ENCODE peak calls at places on chromosomes 1 and 21, in seven cellular contexts. Z, G, V, Y, D, M and F are unnamed samples.

GRCh38 chr1:229325873-229326502 is 16.9 kb downstream of the CCSAP start:
- DNase-seq in D (no peak), M (no peak), V (no peak), Z (no peak), G (no peak), Y (no peak), F (no peak)

GRCh38 chr21:17526771-17527170 is 13.9 kb downstream of the CXADR start:
- DNase-seq in V (no peak), D (no peak), G (no peak), Y (no peak), Z (no peak), M (no peak), F (no peak)

GRCh38 chr1:204465469-204466415 is 28.9 kb downstream of the PIK3C2B start:
- DNase-seq in G (no peak), D (peak), Z (no peak), M (peak), Y (no peak), V (no peak), F (no peak)

GRCh38 chr1:76038306-76039004 is 36.1 kb upstream of the ST6GALNAC3 start:
- DNase-seq in Z (no peak), D (no peak), G (no peak), V (no peak), M (no peak), Y (no peak), F (peak)

GRCh38 chr1:9293512-9294439 is 1.1 kb downstream of the SPSB1 start:
- DNase-seq in D (peak), G (peak), Z (no peak), Y (no peak), V (no peak), M (no peak), F (no peak)

GRCh38 chr1:93015590-93015989 is 54.3 kb upstream of the DIPK1A start:
- DNase-seq in G (no peak), M (no peak), Z (no peak), V (no peak), Y (no peak), D (no peak), F (peak)

GRCh38 chr1:20112279-20113000 is 6.9 kb downstream of the PLA2G2D start:
- DNase-seq in Z (no peak), G (no peak), V (no peak), D (no peak), M (no peak), Y (no peak), F (no peak)

GRCh38 chr1:63866085-63866484 is 92.3 kb downstream of the ROR1 start:
- DNase-seq in G (no peak), Y (no peak), Z (no peak), V (no peak), D (no peak), M (no peak), F (no peak)

GRCh38 chr1:89607156-89607555 is 25.8 kb upstream of the LRRC8C start:
- DNase-seq in G (peak), Z (no peak), D (no peak), V (no peak), Y (no peak), M (no peak), F (no peak)

GRCh38 chr1:166039805-166040204 is 127.0 kb downstream of the FAM78B start:
- DNase-seq in D (no peak), M (no peak), Z (no peak), V (no peak), G (no peak), Y (no peak), F (no peak)

GRCh38 chr1:221851341-221851740 is 109.5 kb upstream of the DUSP10 start:
- DNase-seq in Z (no peak), Y (no peak), G (no peak), V (no peak), D (no peak), M (no peak), F (no peak)

GRCh38 chr1:182303778-182304177 is 87.8 kb downstream of the GLUL start:
- DNase-seq in Z (no peak), D (peak), G (no peak), Y (no peak), V (no peak), M (no peak), F (no peak)

GRCh38 chr21:15260604-15261003 is 195.8 kb upstream of the NRIP1 start:
- DNase-seq in V (no peak), M (no peak), G (no peak), Y (no peak), D (no peak), Z (no peak), F (no peak)

GRCh38 chr1:12542596-12543592 is 75.1 kb downstream of the DHRS3 start:
- DNase-seq in D (no peak), G (no peak), Z (no peak), V (no peak), Y (no peak), M (no peak), F (no peak)

GRCh38 chr1:241640867-241641542 is 836 bp upstream of the CHML start:
- DNase-seq in Z (no peak), M (peak), Y (no peak), V (no peak), G (no peak), D (no peak), F (no peak)

GRCh38 chr1:54490361-54491248 is 57.4 kb upstream of the ACOT11 start:
- DNase-seq in G (no peak), Y (no peak), D (no peak), Z (no peak), V (peak), M (no peak), F (no peak)

GRCh38 chr1:107787299-107787698 is 177.7 kb downstream of the VAV3 start:
- DNase-seq in G (peak), D (no peak), V (peak), Z (no peak), Y (no peak), M (no peak), F (no peak)

GRCh38 chr1:181676269-181676668 is 193.0 kb downstream of the CACNA1E start:
- DNase-seq in D (peak), M (peak), Z (peak), G (no peak), Y (no peak), V (peak), F (no peak)

GRCh38 chr1:80673935-80674597 is 1126.7 kb upstream of the ADGRL2 start:
- DNase-seq in Y (no peak), Z (no peak), M (no peak), D (no peak), V (no peak), G (no peak), F (no peak)

GRCh38 chr21:16046625-16047340 is 317.0 kb downstream of the USP25 start:
- DNase-seq in M (no peak), D (no peak), G (no peak), Z (no peak), Y (no peak), V (no peak), F (peak)

GRCh38 chr1:44212355-44213221 is 683 bp upstream of the DMAP1 start:
- DNase-seq in D (no peak), Y (no peak), G (peak), Z (no peak), M (no peak), V (no peak), F (no peak)

GRCh38 chr1:30492451-30492850 is 230.9 kb downstream of the MATN1 start:
- DNase-seq in M (no peak), Y (no peak), G (no peak), Z (no peak), V (no peak), D (no peak), F (no peak)

GRCh38 chr1:39788758-39789570 is at the start of gene BMP8B:
- DNase-seq in V (peak), Y (no peak), D (peak), Z (peak), M (peak), G (peak), F (no peak)

GRCh38 chr1:207901041-207901653 is 9.8 kb downstream of the CD34 start:
- DNase-seq in G (no peak), Z (no peak), M (no peak), Y (no peak), V (no peak), D (no peak), F (no peak)

GRCh38 chr21:17925000-17925610 is 105.9 kb upstream of the C21orf91 start:
- DNase-seq in Y (peak), G (peak), D (peak), V (peak), M (peak), Z (no peak), F (peak)

GRCh38 chr1:186967659-186968394 is 139.1 kb downstream of the PLA2G4A start:
- DNase-seq in M (no peak), G (no peak), Y (no peak), Z (no peak), D (no peak), V (no peak), F (no peak)

GRCh38 chr1:110188116-110188618 is 21.9 kb upstream of the KCNC4 start:
- DNase-seq in M (no peak), Y (no peak), V (no peak), D (no peak), Z (no peak), G (no peak), F (no peak)

GRCh38 chr1:20873311-20873710 is 86.2 kb upstream of the HP1BP3 start:
- DNase-seq in Z (no peak), G (no peak), D (no peak), M (no peak), V (no peak), Y (no peak), F (no peak)

GRCh38 chr1:9107156-9107555 is 21.7 kb downstream of the GPR157 start:
- DNase-seq in G (no peak), Z (no peak), M (no peak), V (no peak), D (no peak), Y (no peak), F (no peak)

GRCh38 chr1:185401019-185401418 is 84.0 kb upstream of the IVNS1ABP start:
- DNase-seq in M (no peak), V (peak), G (no peak), D (no peak), Z (no peak), Y (no peak), F (no peak)

GRCh38 chr1:230175839-230176238 is 108.8 kb downstream of the GALNT2 start:
- DNase-seq in Y (no peak), V (peak), D (no peak), Z (no peak), G (no peak), M (no peak), F (no peak)

GRCh38 chr1:236155399-236155767 is 13.0 kb downstream of the GPR137B start:
- DNase-seq in Z (no peak), M (no peak), V (no peak), D (no peak), Y (no peak), G (no peak), F (no peak)

GRCh38 chr1:25611843-25612242 is 4.7 kb upstream of the MAN1C1 start:
- DNase-seq in D (no peak), V (no peak), M (no peak), Z (no peak), G (no peak), Y (no peak), F (no peak)

GRCh38 chr1:50873458-50874187 is 86.4 kb downstream of the FAF1 start:
- DNase-seq in Y (peak), M (peak), D (peak), G (peak), V (peak), Z (peak), F (peak)

GRCh38 chr21:31326478-31327247 is 17.4 kb downstream of the TIAM1 start:
- DNase-seq in Z (no peak), Y (no peak), D (peak), G (peak), M (peak), V (no peak), F (no peak)

GRCh38 chr1:54249798-54250497 is 50.0 kb downstream of the MRPL37 start:
- DNase-seq in M (no peak), D (no peak), V (peak), Y (no peak), G (no peak), Z (no peak), F (peak)

GRCh38 chr1:185440877-185441276 is 123.8 kb upstream of the IVNS1ABP start:
- DNase-seq in Z (no peak), D (no peak), G (no peak), V (no peak), M (no peak), Y (no peak), F (no peak)